ENCODE peak calls at places on chromosomes 12 and 14, in ten cellular contexts. V is coronary artery; A is activated gamma-delta T cell treated with anti-CD3 and anti-CD28 coated beads, Interleukin-2, amount 50 U/mL, for 16 hours; F is effector CD4-positive, alpha-beta T cell; R is body of pancreas; N is fibroblast of the conjunctiva; O is endothelial cell; C is astrocyte of the cerebellum; L is GM23338; E is tibial nerve. B is an unnamed sample.

GRCh38 chr12:4849024-4849594 is 60.6 kb upstream of the KCNA1 start:
- DNase-seq in R (peak), A (no peak), F (no peak), N (peak), E (no peak), O (no peak), C (peak), L (peak), V (no peak), B (no peak)

GRCh38 chr12:29428630-29429029 is 47.7 kb upstream of the ERGIC2 start:
- DNase-seq in F (no peak), N (peak), O (no peak), E (no peak), C (peak), A (no peak), L (no peak), R (peak), V (no peak), B (peak)

GRCh38 chr12:94460594-94460959 is 910 bp upstream of the CEP83 start:
- DNase-seq in E (no peak), C (no peak), R (no peak), V (no peak), F (no peak), N (no peak), O (no peak), L (no peak), A (no peak), B (no peak)

GRCh38 chr12:45439039-45439438 is 223.1 kb downstream of the ANO6 start:
- DNase-seq in O (no peak), R (no peak), V (no peak), F (no peak), A (no peak), L (no peak), N (no peak), E (no peak), C (no peak), B (no peak)

GRCh38 chr14:77097006-77097688 is 911 bp upstream of the CIPC start:
- DNase-seq in V (no peak), O (no peak), A (no peak), N (no peak), E (peak), C (no peak), F (no peak), R (no peak), L (no peak), B (no peak)

GRCh38 chr12:75820848-75821578 is 210.6 kb downstream of the PHLDA1 start:
- DNase-seq in A (no peak), N (peak), L (no peak), E (peak), R (peak), O (no peak), C (peak), V (no peak), F (no peak), B (peak)

GRCh38 chr12:8052679-8053078 is 13.5 kb downstream of the C3AR1 start:
- DNase-seq in R (peak), A (no peak), V (no peak), C (no peak), L (no peak), E (peak), F (no peak), N (no peak), O (no peak), B (no peak)

GRCh38 chr14:54570047-54570446 is 3.1 kb downstream of the SAMD4A start:
- DNase-seq in N (no peak), C (no peak), R (no peak), A (no peak), F (no peak), O (no peak), E (no peak), L (no peak), V (no peak), B (no peak)

GRCh38 chr12:47954058-47954457 is 9.3 kb upstream of the TMEM106C start:
- DNase-seq in F (no peak), E (no peak), V (peak), R (no peak), C (no peak), A (no peak), L (no peak), N (no peak), O (no peak), B (no peak)